ENCODE peak calls at places on chromosomes 4 and X, in eight cellular contexts. U, S, Y, I, B, Z, O and J are unnamed samples.

GRCh38 chrX:8639949-8640348 is 92.0 kb downstream of the ANOS1 start:
- DNase-seq in U (no peak), S (no peak), Y (no peak), I (no peak), B (no peak), Z (no peak), O (peak; percentile 18), J (no peak)

GRCh38 chr4:119209077-119209476 is 3.4 kb upstream of the USP53 start:
- DNase-seq in U (no peak), S (peak; percentile 55), Y (no peak), I (no peak), B (peak; percentile 95), Z (peak; percentile 87), O (no peak), J (no peak)

GRCh38 chr4:1766336-1767057 is 26.6 kb upstream of the FGFR3 start:
- DNase-seq in U (no peak), S (peak; percentile 69), Y (peak; percentile 70), I (no peak), B (no peak), Z (no peak), O (peak; percentile 74), J (no peak)

GRCh38 chrX:114338870-114339269 is 245.0 kb upstream of the HTR2C start:
- DNase-seq in U (no peak), S (no peak), Y (no peak), I (no peak), B (no peak), Z (no peak), O (no peak), J (no peak)

GRCh38 chr4:148441624-148441985 is 609 bp downstream of the NR3C2 start:
- DNase-seq in U (peak; percentile 5), S (no peak), Y (no peak), I (no peak), B (peak; percentile 20), Z (no peak), O (peak; percentile 37), J (no peak)

GRCh38 chrX:40085714-40086113 is 12.0 kb downstream of the BCOR start:
- DNase-seq in U (peak; percentile 15), S (no peak), Y (peak; percentile 29), I (no peak), B (no peak), Z (no peak), O (no peak), J (no peak)

GRCh38 chr4:87399148-87399547 is 8.2 kb upstream of the HSD17B11 start:
- DNase-seq in U (no peak), S (no peak), Y (peak; percentile 62), I (peak; percentile 40), B (no peak), Z (no peak), O (peak; percentile 51), J (no peak)

GRCh38 chrX:18146954-18147353 is 73.7 kb downstream of the BEND2 start:
- DNase-seq in U (no peak), S (peak; percentile 57), Y (peak; percentile 29), I (no peak), B (peak; percentile 53), Z (no peak), O (peak; percentile 67), J (no peak)

GRCh38 chr4:498328-498919 is 532 bp downstream of the ZNF721 start:
- DNase-seq in U (no peak), S (no peak), Y (no peak), I (no peak), B (no peak), Z (no peak), O (no peak), J (no peak)

GRCh38 chr4:113880240-113881028 is 99.0 kb downstream of the ARSJ start:
- DNase-seq in U (no peak), S (no peak), Y (no peak), I (no peak), B (no peak), Z (no peak), O (no peak), J (no peak)

GRCh38 chrX:145816607-145817298 is 876 bp upstream of the SLITRK2 start:
- DNase-seq in U (no peak), S (no peak), Y (no peak), I (no peak), B (no peak), Z (no peak), O (peak; percentile 4), J (no peak)

GRCh38 chrX:137945470-137945869 is 379.5 kb downstream of the ZIC3 start:
- DNase-seq in U (no peak), S (no peak), Y (peak; percentile 29), I (no peak), B (no peak), Z (no peak), O (no peak), J (no peak)

GRCh38 chrX:3666975-3667374 is 46.5 kb downstream of the PRKX start:
- DNase-seq in U (no peak), S (no peak), Y (no peak), I (no peak), B (no peak), Z (no peak), O (no peak), J (no peak)

GRCh38 chr4:117157360-117157759 is 72.0 kb upstream of the TRAM1L1 start:
- DNase-seq in U (no peak), S (no peak), Y (no peak), I (no peak), B (no peak), Z (no peak), O (no peak), J (no peak)

GRCh38 chr4:25621027-25621930 is 34.4 kb upstream of the SLC34A2 start:
- DNase-seq in U (no peak), S (no peak), Y (no peak), I (no peak), B (no peak), Z (no peak), O (peak; percentile 79), J (no peak)

GRCh38 chr4:112510468-112511293 is 5.3 kb downstream of the NEUROG2 start:
- DNase-seq in U (no peak), S (no peak), Y (peak; percentile 54), I (no peak), B (no peak), Z (no peak), O (peak; percentile 75), J (no peak)
- H3K27me3 ChIP-seq in U (peaks cover 51% of the 10 kb centered on the region), S (peaks cover 96% of the 10 kb centered on the region), Y (peaks cover 81% of the 10 kb centered on the region), I (peaks cover 93% of the 10 kb centered on the region), B (peaks cover 52% of the 10 kb centered on the region), Z (peaks cover 62% of the 10 kb centered on the region), O (peaks cover 100% of the 10 kb centered on the region), J (peaks cover 100% of the 10 kb centered on the region)

GRCh38 chr4:71113294-71113693 is 119.8 kb downstream of the DCK start:
- DNase-seq in U (no peak), S (peak; percentile 16), Y (no peak), I (no peak), B (peak; percentile 66), Z (no peak), O (peak; percentile 4), J (no peak)
- TF ChIP-seq CTCF in U (no peak), S (no peak), Y (peak; percentile 62), I (no peak), B (peak; percentile 75), Z (no peak), O (peak; percentile 41), J (no peak)

DNA sequence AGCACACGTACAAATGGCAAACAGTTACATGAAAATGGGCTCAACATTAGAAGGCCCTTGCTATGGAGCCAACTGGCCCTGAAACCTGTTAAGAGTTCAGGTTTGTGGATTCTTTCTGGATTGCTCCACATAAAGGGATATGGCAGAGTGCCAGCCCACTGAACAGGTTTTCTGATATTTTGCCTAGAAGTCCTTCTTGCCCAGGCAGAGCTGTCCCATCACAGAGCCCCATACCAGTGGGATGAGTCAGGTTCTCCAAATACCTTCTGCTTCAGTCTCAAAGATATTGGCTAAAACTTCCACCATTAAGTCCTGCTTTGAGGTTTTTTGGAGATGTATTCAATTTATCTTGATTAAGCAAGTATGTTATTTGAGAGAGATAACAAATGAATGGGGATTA is 146.8 kb upstream of the IL1RAPL2 start:
- DNase-seq in U (no peak), S (peak; percentile 11), Y (no peak), I (no peak), B (peak; percentile 93), Z (no peak), O (no peak), J (no peak)
- H3K27me3 ChIP-seq in U (no peaks in the 10 kb centered on the region), S (no peaks in the 10 kb centered on the region), Y (no peaks in the 10 kb centered on the region), I (no peaks in the 10 kb centered on the region), B (no peaks in the 10 kb centered on the region), Z (no peaks in the 10 kb centered on the region), O (no peaks in the 10 kb centered on the region), J (no peaks in the 10 kb centered on the region)

GRCh38 chr4:6137747-6138135 is 62.6 kb downstream of the JAKMIP1 start:
- DNase-seq in U (no peak), S (no peak), Y (no peak), I (no peak), B (no peak), Z (no peak), O (no peak), J (no peak)

GRCh38 chr4:6137027-6137746 is 63.2 kb downstream of the JAKMIP1 start:
- DNase-seq in U (no peak), S (no peak), Y (no peak), I (no peak), B (no peak), Z (no peak), O (no peak), J (no peak)

DNA sequence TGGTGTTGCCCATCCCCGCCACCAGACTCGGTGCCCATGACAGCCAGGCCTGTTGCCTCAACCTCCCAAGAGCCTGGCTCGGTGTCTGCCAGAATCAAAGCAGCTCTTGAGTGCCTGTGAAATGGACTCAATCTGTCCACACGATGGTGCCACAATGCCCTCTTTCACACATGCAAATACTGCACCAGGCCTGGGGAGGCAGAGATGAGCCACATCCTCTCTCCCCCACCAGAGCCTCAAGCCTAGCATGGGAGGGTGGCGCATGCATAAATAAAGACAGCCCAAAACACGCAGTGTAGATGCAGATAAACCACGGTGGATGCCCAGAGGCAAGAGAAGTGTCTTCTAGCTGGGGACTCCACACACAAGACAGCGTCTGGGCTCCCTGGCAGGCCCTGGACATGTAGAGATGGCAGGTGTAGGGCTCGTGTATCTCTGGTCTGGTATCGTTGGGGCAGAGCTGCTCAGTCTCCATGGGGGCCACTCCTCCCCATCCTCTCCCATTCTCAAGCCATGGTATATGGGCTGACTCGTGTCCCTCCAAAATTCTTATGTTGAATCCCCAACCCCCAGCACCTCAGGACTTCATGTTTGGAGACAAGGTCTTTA is 65.6 kb downstream of the JAKMIP1 start:
- DNase-seq in U (no peak), S (no peak), Y (peak; percentile 51), I (no peak), B (peak; percentile 32), Z (no peak), O (no peak), J (no peak)
- TF ChIP-seq CTCF in U (no peak), S (no peak), Y (peak; percentile 60), I (no peak), B (peak; percentile 58), Z (no peak), O (peak; percentile 33), J (no peak)